ENCODE peak calls at places on chromosomes 6 and 20, in four cellular contexts. O is activated T-helper 1 cell treated with anti-CD3 and anti-CD28 coated beads, Interleukin-12 subunit alpha, Interleukin-12 subunit beta, Interleukin-2, Interleukin-4 antibody, amounts not matched to agents 30 ng/mL and 10 ng/mL and 1 ng/mL, durations not matched to agents 14 hours and 24 hours and 36 hours; J is GOT3; G is D721Med. B is an unnamed sample.

GRCh38 chr6:142845624-142846458 is 99.1 kb downstream of the HIVEP2 start:
- DNase-seq in O (peak), J (no peak), G (no peak), B (no peak)

GRCh38 chr6:117498159-117498558 is 15.7 kb downstream of the DCBLD1 start:
- DNase-seq in O (no peak), J (no peak), G (no peak), B (peak)

GRCh38 chr6:87384449-87384848 is 23.3 kb upstream of the CFAP206 start:
- DNase-seq in O (no peak), J (no peak), G (no peak), B (no peak)

GRCh38 chr20:21548390-21549035 is 34.6 kb upstream of the NKX2-2 start:
- DNase-seq in O (peak), J (no peak), G (no peak), B (no peak)

GRCh38 chr20:46746972-46747371 is 37.5 kb downstream of the SLC2A10 start:
- DNase-seq in O (no peak), J (no peak), G (no peak), B (no peak)

GRCh38 chr6:158667360-158667981 is 17.6 kb downstream of the SYTL3 start:
- DNase-seq in O (no peak), J (no peak), G (no peak), B (no peak)

GRCh38 chr20:5065489-5066383 is 54.0 kb downstream of the PCNA start:
- DNase-seq in O (no peak), J (peak), G (no peak), B (no peak)

GRCh38 chr20:7716286-7716972 is 223.8 kb downstream of the HAO1 start:
- DNase-seq in O (no peak), J (no peak), G (no peak), B (no peak)

GRCh38 chr6:683742-684440 is 9.0 kb downstream of the EXOC2 start:
- DNase-seq in O (no peak), J (no peak), G (no peak), B (peak)

GRCh38 chr6:25007269-25007699 is 71.5 kb upstream of the RIPOR2 start:
- DNase-seq in O (peak), J (no peak), G (no peak), B (no peak)

B was measured in GDM1.